ENCODE peak calls at places on chromosomes 1 and 21, in four cellular contexts. G is K562, F is neural progenitor cell, M is H9. L is an unnamed sample.

GRCh38 chr21:44079446-44079845 is 27.8 kb upstream of the PWP2 start:
- DNase-seq in M (no peak), G (no peak), F (no peak), L (no peak)

GRCh38 chr1:107637101-107637500 is 327.9 kb downstream of the VAV3 start:
- DNase-seq in M (no peak), G (no peak), F (no peak), L (no peak)

GRCh38 chr1:84164156-84164555 is 20.1 kb downstream of the PRKACB start:
- DNase-seq in M (no peak), G (no peak), F (no peak), L (no peak)

GRCh38 chr21:41759214-41759840 is 7.5 kb downstream of the RIPK4 start:
- DNase-seq in G (no peak), M (no peak), F (peak), L (no peak)

GRCh38 chr1:168096296-168097165 is 40.2 kb downstream of the GPR161 start:
- DNase-seq in M (no peak), F (no peak), G (no peak), L (no peak)

GRCh38 chr1:225878282-225878681 is 3.9 kb downstream of the TMEM63A start:
- DNase-seq in M (no peak), G (no peak), F (no peak), L (peak)

GRCh38 chr1:59214764-59215208 is 82.1 kb upstream of the FGGY start:
- DNase-seq in M (no peak), F (no peak), G (no peak), L (peak)

GRCh38 chr1:235933483-235934116 is 66.9 kb upstream of the LYST start:
- DNase-seq in G (no peak), F (no peak), M (no peak), L (no peak)

GRCh38 chr1:40379785-40380452 is 6.4 kb downstream of the SMAP2 start:
- DNase-seq in M (no peak), G (no peak), F (no peak), L (no peak)

GRCh38 chr1:229887043-229887822 is 179.8 kb upstream of the GALNT2 start:
- DNase-seq in M (no peak), F (no peak), G (no peak), L (no peak)

GRCh38 chr1:181504294-181505115 is 21.2 kb downstream of the CACNA1E start:
- DNase-seq in M (peak), G (peak), F (peak), L (peak)

GRCh38 chr1:167548059-167548932 is 5.3 kb downstream of the CREG1 start:
- DNase-seq in G (no peak), M (no peak), F (no peak), L (no peak)

GRCh38 chr1:211327341-211327921 is 798 bp downstream of the TRAF5 start:
- DNase-seq in F (peak), M (peak), G (no peak), L (no peak)

GRCh38 chr1:45216200-45216541 is 9.8 kb upstream of the ZSWIM5 start:
- DNase-seq in F (no peak), G (no peak), M (no peak), L (no peak)

GRCh38 chr1:226674892-226675719 is 64.0 kb downstream of the ITPKB start:
- DNase-seq in F (no peak), G (no peak), M (no peak), L (no peak)

GRCh38 chr1:27602510-27603319 is 1.2 kb downstream of the AHDC1 start:
- DNase-seq in F (peak), G (peak), M (no peak), L (no peak)

GRCh38 chr1:27603320-27603961 is 503 bp downstream of the AHDC1 start:
- DNase-seq in M (no peak), F (peak), G (peak), L (no peak)

GRCh38 chr1:27604579-27605299 is 795 bp upstream of the AHDC1 start:
- DNase-seq in F (peak), M (peak), G (no peak), L (no peak)

GRCh38 chr1:27605300-27605766 is 1.4 kb upstream of the AHDC1 start:
- DNase-seq in M (no peak), F (no peak), G (no peak), L (no peak)

GRCh38 chr1:27603962-27604578 is at the start of gene AHDC1:
- DNase-seq in G (peak), M (peak), F (peak), L (peak)
- H3K9ac ChIP-seq in G (peak), M (peak), F (peak), L (peak)

GRCh38 chr1:98323396-98323795 is 338.1 kb upstream of the SNX7 start:
- DNase-seq in M (no peak), G (no peak), F (no peak), L (no peak)
- H3K9ac ChIP-seq in M (no peak), G (no peak), F (no peak), L (no peak)

GRCh38 chr1:223783676-223784075 is 62.1 kb downstream of the TP53BP2 start:
- DNase-seq in M (no peak), F (no peak), G (no peak), L (no peak)
- H3K9ac ChIP-seq in M (no peak), F (no peak), G (no peak), L (no peak)

DNA sequence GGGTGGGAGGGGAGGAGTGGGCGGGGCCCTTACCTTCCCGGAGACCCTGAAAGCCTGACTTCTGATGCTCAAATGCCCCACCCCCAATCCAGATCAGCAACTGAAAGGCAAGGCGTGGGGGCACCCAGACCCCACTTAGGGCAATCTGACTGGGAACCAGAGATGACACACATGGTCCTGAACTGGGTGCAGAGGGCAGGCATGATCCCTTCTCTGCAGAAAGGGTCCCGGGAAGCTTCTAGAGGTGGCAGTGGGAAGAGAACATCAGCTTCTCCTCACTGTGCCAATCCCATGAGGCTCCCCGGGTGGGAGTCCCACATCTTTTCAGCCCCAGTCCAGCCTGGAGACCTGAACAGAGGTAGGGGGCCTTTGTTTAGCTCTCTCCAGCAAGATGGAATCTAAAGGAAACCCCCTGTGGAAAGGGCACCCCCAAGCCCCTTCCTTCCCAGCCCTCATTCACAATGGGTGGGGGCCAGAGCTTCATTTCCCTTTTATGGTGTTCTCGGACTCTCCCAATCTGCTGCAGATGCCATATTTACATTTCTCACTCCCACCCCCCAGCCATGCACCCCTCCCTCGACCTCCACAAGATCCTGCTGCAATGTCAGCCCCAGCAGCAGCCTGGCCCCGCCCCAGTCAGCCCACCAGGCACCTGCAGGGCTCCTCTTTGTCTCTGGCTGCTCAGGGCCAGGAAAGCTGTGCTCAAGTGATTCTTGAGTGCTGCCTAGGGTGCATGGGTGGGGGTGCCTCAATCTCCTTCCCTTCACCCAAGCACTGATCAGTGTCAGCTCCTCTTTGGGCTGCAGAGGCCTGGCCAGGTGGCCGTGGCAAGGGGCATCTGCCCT is 2.0 kb downstream of the KIF21B start:
- DNase-seq in G (no peak), M (peak), F (peak), L (no peak)
- H3K9ac ChIP-seq in G (no peak), M (no peak), F (no peak), L (no peak)

GRCh38 chr1:161091093-161091492 is 1.7 kb upstream of the NECTIN4 start:
- DNase-seq in M (no peak), G (no peak), F (no peak), L (no peak)

GRCh38 chr1:161090617-161091016 is 1.3 kb upstream of the NECTIN4 start:
- DNase-seq in M (no peak), F (no peak), G (no peak), L (no peak)

GRCh38 chr1:161091796-161092507 is 2.6 kb upstream of the NECTIN4 start:
- DNase-seq in G (no peak), F (no peak), M (no peak), L (no peak)

GRCh38 chr1:161094481-161094880 is 3.7 kb upstream of the KLHDC9 start:
- DNase-seq in G (no peak), F (no peak), M (no peak), L (no peak)

GRCh38 chr1:161092621-161093028 is 3.3 kb upstream of the NECTIN4 start:
- DNase-seq in F (no peak), G (no peak), M (no peak), L (no peak)
- H3K9ac ChIP-seq in F (no peak), G (no peak), M (no peak), L (no peak)

GRCh38 chr1:32255072-32256071 is 4.3 kb downstream of the LCK start:
- DNase-seq in G (no peak), M (no peak), F (no peak), L (peak)
- H3K9ac ChIP-seq in G (no peak), M (no peak), F (no peak), L (no peak)

DNA sequence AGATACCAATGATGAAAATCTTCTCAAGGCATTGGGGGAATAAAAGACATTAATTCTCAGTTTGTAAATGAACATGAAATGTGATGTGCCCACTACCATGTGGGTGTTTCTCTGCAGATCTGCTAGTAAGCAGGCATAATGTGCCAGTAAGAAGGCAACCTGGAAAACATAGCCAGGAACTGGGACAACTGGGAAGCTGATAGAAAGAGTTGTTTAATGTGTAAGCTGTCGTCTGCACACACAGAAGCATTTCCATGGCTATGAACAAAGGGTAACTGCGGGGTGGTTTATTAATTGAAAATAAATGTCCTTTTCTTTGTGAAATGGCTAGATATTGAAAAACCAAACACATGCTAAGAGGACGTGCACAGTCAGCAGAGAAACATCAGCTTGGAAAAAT is 52.0 kb downstream of the ZC3H11B start:
- DNase-seq in G (no peak), F (no peak), M (no peak), L (no peak)
- H3K9ac ChIP-seq in G (no peak), F (no peak), M (no peak), L (no peak)

DNA sequence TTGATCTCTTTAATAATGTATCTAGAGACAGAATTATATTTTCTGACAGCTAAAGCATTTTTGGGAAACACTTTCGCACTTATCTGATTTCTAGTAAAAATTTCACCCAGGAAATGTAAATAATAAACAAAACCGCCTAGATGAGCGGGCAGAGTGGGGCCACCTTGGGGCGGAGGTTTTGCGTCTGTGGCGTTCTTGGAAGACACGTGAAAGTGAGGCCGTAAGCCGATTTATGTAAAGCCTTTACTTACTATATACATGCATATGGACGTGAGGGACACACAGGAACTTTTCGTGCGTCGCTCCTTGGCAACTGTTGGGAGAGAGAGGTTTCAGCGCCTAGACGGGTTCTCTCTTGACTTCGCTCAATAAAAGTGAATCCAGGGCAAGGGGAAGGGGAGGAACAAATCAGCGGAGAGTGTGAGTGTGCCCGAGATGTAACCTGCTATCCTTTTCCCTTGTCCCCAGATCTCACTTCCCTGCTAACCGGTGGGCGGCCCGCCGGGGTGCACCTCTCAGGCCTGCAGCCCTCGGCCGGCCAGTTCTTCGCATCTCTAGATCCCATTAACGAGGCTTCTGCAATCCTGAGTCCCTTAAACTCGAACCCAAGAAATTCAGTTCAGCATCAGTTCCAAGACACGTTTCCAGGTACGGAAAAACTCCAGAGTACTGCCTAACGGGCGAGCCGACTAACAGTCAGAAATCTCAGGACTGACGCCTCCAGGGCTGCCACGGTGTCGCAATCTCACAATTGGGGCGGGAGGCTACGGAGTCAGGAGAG is 1.7 kb downstream of the HLX start:
- DNase-seq in M (peak), F (peak), G (no peak), L (no peak)
- H3K9ac ChIP-seq in M (no peak), F (no peak), G (peak), L (no peak)

L was measured in HepG2.